ENCODE peak calls at places on chromosomes 13 and 19, in six cellular contexts. Q, P, T, M, G and C are unnamed samples.

GRCh38 chr19:37932985-37933953 is 26.3 kb downstream of the SIPA1L3 start:
- DNase-seq in Q (peak; percentile 61), P (no peak), T (peak; percentile 65), M (peak; percentile 77), G (no peak), C (no peak)

GRCh38 chr13:77579971-77580370 is 44.5 kb downstream of the SCEL start:
- DNase-seq in Q (no peak), P (no peak), T (no peak), M (no peak), G (no peak), C (no peak)

GRCh38 chr13:70249332-70250064 is 141.2 kb upstream of the KLHL1 start:
- DNase-seq in Q (no peak), P (no peak), T (peak; percentile 91), M (peak; percentile 78), G (peak; percentile 28), C (no peak)

GRCh38 chr19:29247912-29248311 is 35.0 kb upstream of the UQCRFS1 start:
- DNase-seq in Q (no peak), P (peak; percentile 19), T (no peak), M (no peak), G (no peak), C (no peak)

GRCh38 chr13:28652002-28652401 is 6.9 kb upstream of the POMP start:
- DNase-seq in Q (no peak), P (no peak), T (no peak), M (no peak), G (no peak), C (no peak)

GRCh38 chr19:45881909-45882528 is 3.9 kb downstream of the IRF2BP1 start:
- DNase-seq in Q (no peak), P (peak; percentile 61), T (no peak), M (no peak), G (no peak), C (no peak)

GRCh38 chr13:46963874-46964273 is 67.0 kb upstream of the HTR2A start:
- DNase-seq in Q (no peak), P (no peak), T (no peak), M (no peak), G (no peak), C (no peak)

GRCh38 chr19:50024719-50025021 is 502 bp downstream of the VRK3 start:
- DNase-seq in Q (no peak), P (no peak), T (no peak), M (no peak), G (no peak), C (peak; percentile 22)

GRCh38 chr19:29505034-29505824 is 20.6 kb upstream of the VSTM2B start:
- DNase-seq in Q (no peak), P (no peak), T (no peak), M (no peak), G (no peak), C (no peak)

GRCh38 chr13:76980075-76980718 is 11.7 kb upstream of the CLN5 start:
- DNase-seq in Q (peak; percentile 24), P (peak; percentile 75), T (peak; percentile 55), M (peak; percentile 71), G (peak; percentile 43), C (peak; percentile 71)

GRCh38 chr13:64531400-64531799 is 2698.7 kb downstream of the PCDH9 start:
- DNase-seq in Q (no peak), P (no peak), T (no peak), M (no peak), G (no peak), C (no peak)

GRCh38 chr19:46932346-46932745 is 71.5 kb downstream of the ARHGAP35 start:
- DNase-seq in Q (peak; percentile 62), P (no peak), T (peak; percentile 50), M (peak; percentile 73), G (no peak), C (no peak)

GRCh38 chr13:76619631-76620030 is 266.6 kb downstream of the KCTD12 start:
- DNase-seq in Q (no peak), P (no peak), T (no peak), M (no peak), G (no peak), C (no peak)

GRCh38 chr13:82344867-82345266 is 1537.4 kb downstream of the SLITRK1 start:
- DNase-seq in Q (no peak), P (no peak), T (no peak), M (no peak), G (no peak), C (no peak)

GRCh38 chr19:54969647-54970046 is 3.5 kb downstream of the NLRP2 start:
- DNase-seq in Q (no peak), P (no peak), T (no peak), M (no peak), G (no peak), C (no peak)

GRCh38 chr19:27674701-27675100 is 1538.2 kb downstream of the UQCRFS1 start:
- DNase-seq in Q (no peak), P (no peak), T (no peak), M (no peak), G (no peak), C (no peak)

GRCh38 chr13:25859528-25859927 is 192.3 kb downstream of the SHISA2 start:
- DNase-seq in Q (no peak), P (no peak), T (no peak), M (peak; percentile 80), G (no peak), C (no peak)

GRCh38 chr13:60696602-60697001 is 299.6 kb downstream of the TDRD3 start:
- DNase-seq in Q (no peak), P (no peak), T (no peak), M (no peak), G (no peak), C (no peak)

GRCh38 chr19:40143612-40144011 is 47.6 kb upstream of the MAP3K10 start:
- DNase-seq in Q (no peak), P (no peak), T (no peak), M (no peak), G (no peak), C (peak; percentile 96)

GRCh38 chr13:25231537-25231936 is 55.8 kb downstream of the MTMR6 start:
- DNase-seq in Q (no peak), P (no peak), T (no peak), M (no peak), G (no peak), C (no peak)

GRCh38 chr13:80469841-80470378 is 129.0 kb upstream of the SPRY2 start:
- DNase-seq in Q (peak; percentile 31), P (no peak), T (peak; percentile 92), M (peak; percentile 72), G (no peak), C (no peak)

GRCh38 chr19:4913996-4914735 is 4.9 kb downstream of the UHRF1 start:
- DNase-seq in Q (peak; percentile 18), P (no peak), T (peak; percentile 32), M (peak; percentile 19), G (no peak), C (no peak)

GRCh38 chr19:4909897-4910593 is 744 bp downstream of the UHRF1 start:
- DNase-seq in Q (peak; percentile 79), P (peak; percentile 96), T (peak; percentile 92), M (peak; percentile 95), G (peak; percentile 68), C (peak; percentile 98)

GRCh38 chr19:4911314-4911713 is 2.0 kb downstream of the UHRF1 start:
- DNase-seq in Q (peak; percentile 25), P (no peak), T (peak; percentile 42), M (peak; percentile 36), G (no peak), C (no peak)

GRCh38 chr19:4910594-4911273 is 1.4 kb downstream of the UHRF1 start:
- DNase-seq in Q (peak; percentile 64), P (no peak), T (peak; percentile 64), M (peak; percentile 80), G (no peak), C (no peak)

GRCh38 chr19:4911786-4912672 is 2.7 kb downstream of the UHRF1 start:
- DNase-seq in Q (peak; percentile 100), P (peak; percentile 53), T (peak; percentile 99), M (peak; percentile 99), G (peak; percentile 95), C (no peak)
- H3K27ac ChIP-seq in Q (peak overlapping the region; percentile 91), P (peak overlapping the region; percentile 87), T (peak overlapping the region; percentile 90), M (peak overlapping the region; percentile 81), G (peak overlapping the region; percentile 98), C (no peak overlapping the region)

GRCh38 chr19:6374179-6374709 is 1.5 kb downstream of the PSPN start:
- DNase-seq in Q (no peak), P (no peak), T (no peak), M (no peak), G (no peak), C (no peak)

GRCh38 chr19:6374711-6375410 is 872 bp downstream of the PSPN start:
- DNase-seq in Q (no peak), P (no peak), T (no peak), M (no peak), G (no peak), C (no peak)

GRCh38 chr19:6373096-6373812 is 660 bp downstream of the ALKBH7 start:
- DNase-seq in Q (peak; percentile 98), P (peak; percentile 94), T (peak; percentile 97), M (peak; percentile 98), G (peak; percentile 93), C (peak; percentile 99)

GRCh38 chr19:6372594-6373095 is at the start of gene ALKBH7:
- DNase-seq in Q (peak; percentile 100), P (peak; percentile 91), T (peak; percentile 100), M (peak; percentile 100), G (peak; percentile 100), C (peak; percentile 100)

GRCh38 chr19:6373813-6374108 is 1.2 kb downstream of the ALKBH7 start:
- DNase-seq in Q (no peak), P (peak; percentile 71), T (no peak), M (no peak), G (no peak), C (no peak)
- H3K4me3 ChIP-seq in Q (peak overlapping the region; percentile 51), P (peak overlapping the region; percentile 50), T (peak overlapping the region; percentile 71), M (peak overlapping the region; percentile 65), G (peak overlapping the region; percentile 54), C (peak overlapping the region; percentile 61)

GRCh38 chr19:1862068-1862423 is 1.3 kb downstream of the KLF16 start:
- DNase-seq in Q (no peak), P (no peak), T (no peak), M (no peak), G (no peak), C (no peak)

GRCh38 chr19:1862424-1863307 is 713 bp downstream of the KLF16 start:
- DNase-seq in Q (no peak), P (peak; percentile 54), T (no peak), M (peak; percentile 27), G (no peak), C (peak; percentile 54)

GRCh38 chr19:1860133-1860775 is 3.1 kb downstream of the KLF16 start:
- DNase-seq in Q (peak; percentile 81), P (no peak), T (peak; percentile 90), M (no peak), G (no peak), C (no peak)

GRCh38 chr19:1861599-1862031 is 1.8 kb downstream of the KLF16 start:
- DNase-seq in Q (no peak), P (no peak), T (peak; percentile 56), M (no peak), G (no peak), C (no peak)

GRCh38 chr19:1860821-1861598 is 2.4 kb downstream of the KLF16 start:
- DNase-seq in Q (no peak), P (no peak), T (no peak), M (no peak), G (no peak), C (no peak)
- H3K9ac ChIP-seq in Q (peak overlapping the region; percentile 84), P (peak overlapping the region; percentile 97), T (peak overlapping the region; percentile 91), M (peak overlapping the region; percentile 81), G (peak overlapping the region; percentile 97), C (no peak overlapping the region)

DNA sequence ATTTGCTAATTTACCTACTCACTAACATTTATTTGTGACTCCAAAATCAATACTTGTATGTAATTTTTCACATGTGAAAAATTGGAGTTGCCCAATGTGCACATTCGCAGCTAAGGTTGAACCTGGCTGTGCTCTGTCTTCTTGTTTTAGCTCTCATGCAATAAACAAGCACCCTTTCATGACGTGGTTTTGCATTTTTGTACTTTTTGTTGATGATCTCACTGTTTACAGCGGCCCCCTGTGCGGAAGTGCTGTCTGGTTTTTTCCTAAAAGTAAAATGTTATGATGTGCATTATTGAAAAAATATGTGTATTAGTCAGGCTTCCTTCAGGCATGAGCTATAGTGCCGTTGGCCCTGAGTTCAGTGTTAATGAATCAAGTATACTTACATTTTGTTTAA is 18.1 kb downstream of the DGKH start:
- DNase-seq in Q (peak; percentile 97), P (no peak), T (peak; percentile 84), M (no peak), G (no peak), C (no peak)
- H3K27ac ChIP-seq in Q (no peak overlapping the region), P (no peak overlapping the region), T (no peak overlapping the region), M (no peak overlapping the region), G (no peak overlapping the region), C (no peak overlapping the region)